ENCODE peak calls at places on chromosomes 4 and X, in eight cellular contexts. P, D, R, E, J, X, Q and M are unnamed samples.

GRCh38 chr4:87697945-87698344 is 47.9 kb downstream of the DMP1 start:
- DNase-seq in P (no peak), D (no peak), J (no peak), X (no peak), R (no peak), Q (no peak), E (no peak), M (no peak)

GRCh38 chrX:56745019-56745418 is 16.0 kb downstream of the NBDY start:
- DNase-seq in X (peak; percentile 24), P (no peak), J (peak; percentile 63), R (no peak), E (no peak), D (peak; percentile 84), Q (peak; percentile 66), M (peak; percentile 29)

GRCh38 chr4:56434599-56435000 is 815 bp downstream of the PPAT start:
- DNase-seq in X (no peak), J (peak; percentile 74), P (no peak), Q (peak; percentile 47), R (no peak), D (peak; percentile 58), E (no peak), M (no peak)

GRCh38 chr4:186651624-186652023 is 72.0 kb downstream of the FAT1 start:
- DNase-seq in R (no peak), X (no peak), E (peak; percentile 84), J (peak; percentile 76), D (no peak), Q (peak; percentile 24), P (no peak), M (no peak)

GRCh38 chrX:56057325-56057724 is 174.8 kb upstream of the KLF8 start:
- DNase-seq in X (no peak), R (no peak), J (no peak), Q (no peak), E (no peak), D (no peak), P (no peak), M (no peak)

GRCh38 chrX:115452256-115452655 is 108.7 kb upstream of the PLS3 start:
- DNase-seq in Q (peak; percentile 77), E (no peak), P (no peak), D (peak; percentile 25), J (peak; percentile 39), R (no peak), X (no peak), M (no peak)

GRCh38 chr4:111839186-111839585 is 306.1 kb upstream of the FAM241A start:
- DNase-seq in P (no peak), R (no peak), D (no peak), Q (no peak), X (no peak), J (no peak), E (no peak), M (no peak)

GRCh38 chrX:153438522-153438921 is 7.3 kb downstream of the TREX2 start:
- DNase-seq in D (peak; percentile 35), J (peak; percentile 18), P (no peak), X (no peak), E (no peak), R (no peak), Q (peak; percentile 47), M (no peak)

GRCh38 chrX:117972681-117973080 is 143.9 kb downstream of the KLHL13 start:
- DNase-seq in P (no peak), R (no peak), D (no peak), Q (no peak), X (no peak), J (peak; percentile 40), E (no peak), M (no peak)

GRCh38 chrX:16469870-16470269 is 180.1 kb upstream of the S100G start:
- DNase-seq in D (no peak), R (no peak), X (no peak), E (no peak), P (no peak), J (no peak), Q (no peak), M (no peak)
- TF ChIP-seq CTCF in D (peak; percentile 14), R (no peak), X (no peak), E (no peak), P (no peak), J (no peak), Q (no peak), M (no peak)

GRCh38 chr4:48141048-48141447 is 7.0 kb upstream of the TXK start:
- DNase-seq in Q (peak; percentile 73), D (peak; percentile 57), X (peak; percentile 25), P (no peak), R (no peak), E (no peak), J (peak; percentile 42), M (peak; percentile 8)
- TF ChIP-seq CTCF in Q (peak; percentile 46), D (peak; percentile 52), X (peak; percentile 38), P (peak; percentile 68), R (peak; percentile 22), E (peak; percentile 55), J (no peak), M (peak; percentile 58)

GRCh38 chr4:8239226-8239625 is 30.3 kb upstream of the HTRA3 start:
- DNase-seq in E (no peak), Q (no peak), J (no peak), P (no peak), R (no peak), X (no peak), D (no peak), M (no peak)
- TF ChIP-seq CTCF in E (no peak), Q (no peak), J (no peak), P (no peak), R (no peak), X (no peak), D (no peak), M (no peak)

DNA sequence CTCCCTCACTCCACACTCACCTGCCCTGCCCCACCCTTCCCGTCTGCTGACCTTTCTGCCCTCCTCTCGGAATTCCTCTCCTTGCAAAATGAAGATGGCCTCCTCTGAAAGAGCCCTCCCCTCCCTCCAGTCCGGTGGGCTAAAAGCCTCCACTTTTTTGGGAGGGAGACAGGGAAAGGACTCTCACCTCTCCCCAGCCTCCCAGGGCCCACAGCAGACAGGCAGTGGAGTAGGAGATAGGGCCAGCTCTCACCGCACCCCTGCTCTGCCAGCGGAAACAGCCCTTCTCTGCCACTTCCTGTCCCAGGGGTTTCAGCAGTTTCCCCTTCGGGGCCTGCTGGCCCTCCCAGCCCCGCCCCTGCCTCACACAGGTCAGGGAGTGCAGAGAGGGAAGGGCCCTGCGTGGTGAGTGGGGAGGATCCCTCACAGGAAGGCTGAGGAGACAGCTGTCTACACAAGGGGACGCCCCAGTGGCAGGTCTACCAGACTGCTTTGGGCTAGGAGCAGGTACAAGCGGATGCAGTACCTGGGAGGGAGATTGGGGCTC is 18.2 kb downstream of the ELF4 start:
- DNase-seq in E (no peak), D (no peak), P (peak; percentile 56), Q (no peak), X (no peak), R (peak; percentile 85), J (no peak), M (no peak)
- TF ChIP-seq CTCF in E (no peak), D (no peak), P (no peak), Q (no peak), X (no peak), R (no peak), J (no peak), M (no peak)

GRCh38 chr4:61068745-61069144 is 131.4 kb upstream of the ADGRL3 start:
- DNase-seq in D (peak; percentile 0), Q (peak; percentile 52), R (no peak), P (no peak), E (no peak), X (no peak), J (peak; percentile 69), M (no peak)
- TF ChIP-seq CTCF in D (no peak), Q (no peak), R (no peak), P (no peak), E (no peak), X (no peak), J (no peak), M (no peak)

GRCh38 chr4:85790582-85790981 is 315.6 kb downstream of the ARHGAP24 start:
- DNase-seq in D (peak; percentile 94), E (no peak), Q (peak; percentile 72), R (no peak), P (no peak), J (peak; percentile 79), X (no peak), M (no peak)
- TF ChIP-seq CTCF in D (no peak), E (no peak), Q (no peak), R (no peak), P (no peak), J (no peak), X (no peak), M (no peak)

GRCh38 chr4:82380344-82380743 is 6.6 kb upstream of the HNRNPD start:
- DNase-seq in R (no peak), J (no peak), P (no peak), E (no peak), X (no peak), D (no peak), Q (no peak), M (no peak)
- TF ChIP-seq CTCF in R (no peak), J (no peak), P (no peak), E (no peak), X (no peak), D (no peak), Q (no peak), M (no peak)

DNA sequence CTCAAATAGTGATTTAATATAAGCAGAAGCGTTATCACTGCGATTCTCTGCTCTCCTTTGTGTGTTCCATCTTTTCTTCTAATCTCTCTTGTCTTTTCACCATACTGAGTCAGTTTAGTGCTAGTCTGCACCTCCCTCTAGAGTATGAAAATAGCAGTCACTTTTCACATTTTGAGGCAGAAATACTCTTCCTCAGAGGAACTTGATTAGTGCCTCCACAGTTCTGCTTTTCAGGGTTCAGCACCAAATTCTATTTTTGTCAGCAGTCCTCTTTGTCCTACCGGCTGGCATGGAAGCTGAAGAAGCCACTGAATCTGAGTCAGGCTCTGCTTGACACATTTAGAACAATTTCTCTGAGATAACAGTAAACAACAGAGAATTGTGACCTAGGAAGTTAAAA is 49.7 kb upstream of the ANKRD17 start:
- DNase-seq in D (peak; percentile 59), J (peak; percentile 34), X (no peak), P (no peak), E (no peak), R (no peak), Q (peak; percentile 55), M (peak; percentile 20)
- TF ChIP-seq CTCF in D (peak; percentile 61), J (peak; percentile 39), X (peak; percentile 43), P (no peak), E (no peak), R (no peak), Q (peak; percentile 59), M (peak; percentile 67)

DNA sequence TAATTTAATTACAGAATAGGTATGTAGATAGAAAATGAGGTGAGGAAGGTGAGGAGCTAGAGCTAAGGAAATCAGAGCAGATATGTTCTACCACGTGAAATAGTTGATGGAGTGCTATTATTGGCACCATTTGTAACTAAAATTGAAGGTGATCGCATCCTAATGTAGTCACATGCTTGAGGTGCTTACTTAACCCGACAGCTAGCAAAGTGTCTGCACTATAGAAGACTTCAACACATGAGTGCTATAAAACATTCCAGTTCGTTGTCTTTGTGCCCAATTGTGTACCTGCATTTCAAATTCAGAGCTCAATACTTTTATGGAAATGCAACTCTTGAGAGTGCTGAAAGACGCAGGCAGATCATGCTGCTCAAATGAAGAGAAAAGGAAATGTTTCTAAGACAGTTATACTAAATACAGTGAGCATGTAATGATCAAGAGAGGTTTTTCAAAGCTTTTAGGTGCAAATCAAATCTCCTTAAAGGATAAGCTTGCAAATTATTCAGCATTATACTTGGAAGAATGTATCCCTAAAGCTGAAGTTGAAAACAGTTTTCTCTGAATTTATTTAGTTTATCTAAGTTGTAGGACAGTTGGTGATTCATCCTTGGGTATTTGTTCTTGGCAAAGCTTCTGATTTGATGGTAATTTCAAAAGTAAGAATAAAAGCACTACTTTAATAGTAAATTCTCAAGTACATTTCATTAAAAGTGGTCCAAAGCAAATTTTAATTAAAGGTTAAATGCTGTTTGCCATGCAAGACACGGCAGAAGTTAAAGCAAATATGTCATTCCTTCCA is 223.9 kb upstream of the EPHA5 start:
- DNase-seq in E (no peak), X (no peak), P (no peak), Q (peak; percentile 41), D (peak; percentile 16), J (peak; percentile 59), R (no peak), M (no peak)
- TF ChIP-seq CTCF in E (no peak), X (no peak), P (no peak), Q (no peak), D (no peak), J (no peak), R (no peak), M (no peak)